ENCODE peak calls at places on chromosomes 12 and 14, in five cellular contexts. N, P, G, B and W are unnamed samples.

GRCh38 chr12:100348657-100349454 is 8.0 kb upstream of the SLC17A8 start:
- DNase-seq in N (peak), P (no peak), B (peak), G (no peak), W (peak)

GRCh38 chr12:62379723-62380045 is 86.9 kb upstream of the MON2 start:
- DNase-seq in G (no peak), P (no peak), B (no peak), N (no peak), W (no peak)

GRCh38 chr12:53959314-53959713 is 4.6 kb downstream of the HOXC12 start:
- DNase-seq in B (no peak), N (no peak), P (no peak), G (no peak), W (no peak)

GRCh38 chr12:11812558-11813421 is 163.3 kb downstream of the ETV6 start:
- DNase-seq in B (peak), G (peak), P (no peak), N (peak), W (no peak)

GRCh38 chr12:13203028-13203922 is 6.7 kb downstream of the EMP1 start:
- DNase-seq in B (peak), G (peak), N (no peak), P (no peak), W (no peak)

GRCh38 chr12:98741615-98742265 is 96.7 kb downstream of the APAF1 start:
- DNase-seq in B (no peak), G (no peak), N (no peak), P (no peak), W (no peak)

GRCh38 chr14:96268426-96269358 is 12.7 kb downstream of the BDKRB1 start:
- DNase-seq in G (no peak), B (peak), N (no peak), P (peak), W (no peak)

GRCh38 chr14:83940253-83940652 is 1589.7 kb upstream of the FLRT2 start:
- DNase-seq in N (no peak), B (peak), G (no peak), P (no peak), W (no peak)

GRCh38 chr14:56782701-56783100 is 27.6 kb downstream of the OTX2 start:
- DNase-seq in N (no peak), B (no peak), P (no peak), G (no peak), W (no peak)

GRCh38 chr12:64256166-64256800 is 34.2 kb upstream of the KICS2 start:
- DNase-seq in P (no peak), G (peak), B (peak), N (peak), W (peak)

GRCh38 chr12:57521475-57522018 is 1.1 kb upstream of the MBD6 start:
- DNase-seq in N (no peak), G (peak), P (no peak), B (no peak), W (no peak)

GRCh38 chr12:131896811-131897270 is 2.4 kb downstream of the ULK1 start:
- DNase-seq in G (peak), B (no peak), N (no peak), P (no peak), W (no peak)

GRCh38 chr14:105389534-105389933 is 8.8 kb upstream of the TEX22 start:
- DNase-seq in B (no peak), P (no peak), N (no peak), G (no peak), W (no peak)

GRCh38 chr14:104676694-104677505 is 12.5 kb upstream of the INF2 start:
- DNase-seq in N (no peak), B (no peak), P (no peak), G (no peak), W (no peak)

GRCh38 chr12:111183094-111183493 is 185.8 kb downstream of the PHETA1 start:
- DNase-seq in N (no peak), B (no peak), P (no peak), G (no peak), W (no peak)

GRCh38 chr14:36550899-36551298 is 30.9 kb upstream of the NKX2-1 start:
- DNase-seq in G (no peak), N (no peak), B (no peak), P (no peak), W (no peak)